ENCODE peak calls at places on chromosomes 6 and 20, in seven cellular contexts. M, R, U, X, N, P and Z are unnamed samples.

GRCh38 chr20:17613328-17614175 is 43.7 kb downstream of the DSTN start:
- DNase-seq in M (no peak), R (no peak), U (no peak), X (no peak), N (no peak), P (no peak), Z (no peak)

GRCh38 chr6:104705095-104705707 is 154.5 kb downstream of the HACE1 start:
- DNase-seq in M (peak), R (no peak), U (no peak), X (peak), N (no peak), P (no peak), Z (peak)

GRCh38 chr6:155426408-155426945 is 29.2 kb downstream of the NOX3 start:
- DNase-seq in M (no peak), R (no peak), U (no peak), X (no peak), N (no peak), P (no peak), Z (no peak)

GRCh38 chr20:24763386-24764026 is 185.6 kb upstream of the CST7 start:
- DNase-seq in M (no peak), R (no peak), U (no peak), X (no peak), N (no peak), P (no peak), Z (no peak)

GRCh38 chr20:62088258-62089127 is 22.8 kb upstream of the TAF4 start:
- DNase-seq in M (peak), R (no peak), U (no peak), X (no peak), N (peak), P (no peak), Z (no peak)

GRCh38 chr6:34331361-34332050 is 61.0 kb downstream of the NUDT3 start:
- DNase-seq in M (no peak), R (peak), U (no peak), X (no peak), N (no peak), P (no peak), Z (no peak)

GRCh38 chr6:31702421-31702818 is 704 bp downstream of the ABHD16A start:
- DNase-seq in M (no peak), R (no peak), U (no peak), X (no peak), N (no peak), P (no peak), Z (no peak)

GRCh38 chr6:49072146-49072545 is 390.9 kb downstream of the MMUT start:
- DNase-seq in M (no peak), R (no peak), U (no peak), X (no peak), N (no peak), P (no peak), Z (no peak)

GRCh38 chr6:74912234-74912633 is 293.6 kb downstream of the COL12A1 start:
- DNase-seq in M (no peak), R (no peak), U (no peak), X (no peak), N (no peak), P (no peak), Z (no peak)

GRCh38 chr20:24131281-24131680 is 142.7 kb upstream of the GGTLC1 start:
- DNase-seq in M (no peak), R (no peak), U (no peak), X (no peak), N (no peak), P (no peak), Z (no peak)

GRCh38 chr20:11120451-11120850 is 446.7 kb upstream of the JAG1 start:
- DNase-seq in M (no peak), R (no peak), U (no peak), X (no peak), N (no peak), P (no peak), Z (no peak)

GRCh38 chr6:36442671-36443497 is at the start of the genes KCTD20 and PXT1:
- DNase-seq in M (peak), R (peak), U (peak), X (peak), N (peak), P (peak), Z (peak)

GRCh38 chr20:8385247-8385646 is 253.2 kb downstream of the PLCB1 start:
- DNase-seq in M (peak), R (peak), U (peak), X (no peak), N (no peak), P (no peak), Z (no peak)

GRCh38 chr6:106132153-106132698 is 46.1 kb downstream of the PRDM1 start:
- DNase-seq in M (no peak), R (no peak), U (no peak), X (no peak), N (no peak), P (no peak), Z (no peak)

GRCh38 chr6:99241905-99242534 is 107.5 kb downstream of the FAXC start:
- DNase-seq in M (peak), R (no peak), U (no peak), X (no peak), N (peak), P (no peak), Z (no peak)

GRCh38 chr6:143549630-143550268 is 38.2 kb upstream of the FUCA2 start:
- DNase-seq in M (no peak), R (no peak), U (no peak), X (no peak), N (no peak), P (no peak), Z (peak)

GRCh38 chr6:130447374-130447773 is 81.6 kb downstream of the TMEM200A start:
- DNase-seq in M (no peak), R (no peak), U (no peak), X (no peak), N (no peak), P (no peak), Z (no peak)

GRCh38 chr6:15176816-15177215 is 69.1 kb upstream of the JARID2 start:
- DNase-seq in M (no peak), R (no peak), U (no peak), X (no peak), N (no peak), P (no peak), Z (no peak)

GRCh38 chr6:603265-603664 is 53.6 kb downstream of the HUS1B start:
- DNase-seq in M (no peak), R (no peak), U (no peak), X (no peak), N (no peak), P (no peak), Z (no peak)

GRCh38 chr20:49700411-49701185 is 13.1 kb downstream of the B4GALT5 start:
- DNase-seq in M (peak), R (no peak), U (no peak), X (no peak), N (peak), P (peak), Z (no peak)

GRCh38 chr20:63686492-63687321 is 9.7 kb upstream of the TNFRSF6B start:
- DNase-seq in M (no peak), R (peak), U (peak), X (no peak), N (peak), P (peak), Z (no peak)

GRCh38 chr6:90294989-90295853 is 1.4 kb downstream of the BACH2 start:
- DNase-seq in M (no peak), R (no peak), U (peak), X (peak), N (no peak), P (no peak), Z (peak)

GRCh38 chr6:157278171-157278570 is 45.1 kb downstream of the TMEM242 start:
- DNase-seq in M (no peak), R (no peak), U (peak), X (no peak), N (no peak), P (no peak), Z (no peak)

GRCh38 chr20:59828478-59829414 is 104.7 kb downstream of the SYCP2 start:
- DNase-seq in M (no peak), R (no peak), U (no peak), X (no peak), N (no peak), P (no peak), Z (no peak)

GRCh38 chr6:115691433-115691832 is 369.3 kb downstream of the FRK start:
- DNase-seq in M (no peak), R (no peak), U (no peak), X (no peak), N (no peak), P (no peak), Z (no peak)

GRCh38 chr20:20593447-20594170 is 118.8 kb downstream of the RALGAPA2 start:
- DNase-seq in M (peak), R (peak), U (peak), X (no peak), N (peak), P (no peak), Z (no peak)

GRCh38 chr20:43800186-43800585 is 73.4 kb upstream of the GTSF1L start:
- DNase-seq in M (no peak), R (no peak), U (no peak), X (no peak), N (no peak), P (no peak), Z (no peak)

GRCh38 chr6:43076928-43077809 is 1.1 kb downstream of the PTK7 start:
- DNase-seq in M (peak), R (no peak), U (no peak), X (no peak), N (no peak), P (no peak), Z (no peak)

GRCh38 chr6:43199912-43200311 is 17.9 kb downstream of the CUL9 start:
- DNase-seq in M (no peak), R (no peak), U (no peak), X (no peak), N (no peak), P (no peak), Z (no peak)